ENCODE peak calls at places on chromosomes 6 and 20, in seven cellular contexts. One of them, this sample, is unnamed.

GRCh38 chr6:164286021-164286420 is 871.5 kb downstream of the QKI start:
- DNase-seq in lower leg skin: no peak
- DNase-seq in H9: no peak
- DNase-seq in foreskin fibroblast: no peak
- DNase-seq in astrocyte of the spinal cord: peak; percentile 40
- DNase-seq in osteocyte: no peak
- DNase-seq in upper lobe of right lung: no peak
- DNase-seq in this sample: no peak

GRCh38 chr6:32668226-32668747 is 1.8 kb upstream of the HLA-DQB1 start:
- DNase-seq in upper lobe of right lung: peak; percentile 47
- DNase-seq in lower leg skin: no peak
- DNase-seq in foreskin fibroblast: no peak
- DNase-seq in osteocyte: no peak
- DNase-seq in H9: peak; percentile 54
- DNase-seq in astrocyte of the spinal cord: no peak
- DNase-seq in this sample: no peak

GRCh38 chr6:26115226-26115625 is 28.0 kb downstream of the HFE start:
- DNase-seq in lower leg skin: no peak
- DNase-seq in osteocyte: no peak
- DNase-seq in upper lobe of right lung: no peak
- DNase-seq in foreskin fibroblast: no peak
- DNase-seq in astrocyte of the spinal cord: no peak
- DNase-seq in H9: no peak
- DNase-seq in this sample: no peak

GRCh38 chr20:47558699-47559098 is 57.0 kb downstream of the NCOA3 start:
- DNase-seq in H9: no peak
- DNase-seq in astrocyte of the spinal cord: no peak
- DNase-seq in upper lobe of right lung: no peak
- DNase-seq in lower leg skin: no peak
- DNase-seq in foreskin fibroblast: no peak
- DNase-seq in osteocyte: no peak
- DNase-seq in this sample: no peak

GRCh38 chr6:96942676-96943075 is 18.1 kb downstream of the KLHL32 start:
- DNase-seq in osteocyte: no peak
- DNase-seq in astrocyte of the spinal cord: no peak
- DNase-seq in upper lobe of right lung: no peak
- DNase-seq in foreskin fibroblast: no peak
- DNase-seq in H9: no peak
- DNase-seq in lower leg skin: no peak
- DNase-seq in this sample: no peak

GRCh38 chr6:25893778-25894177 is 19.7 kb upstream of the SLC17A3 start:
- DNase-seq in osteocyte: no peak
- DNase-seq in foreskin fibroblast: no peak
- DNase-seq in upper lobe of right lung: no peak
- DNase-seq in H9: no peak
- DNase-seq in lower leg skin: no peak
- DNase-seq in astrocyte of the spinal cord: no peak
- DNase-seq in this sample: no peak

GRCh38 chr6:156890627-156891300 is 113.6 kb downstream of the ARID1B start:
- DNase-seq in foreskin fibroblast: no peak
- DNase-seq in upper lobe of right lung: no peak
- DNase-seq in lower leg skin: no peak
- DNase-seq in astrocyte of the spinal cord: no peak
- DNase-seq in H9: no peak
- DNase-seq in osteocyte: no peak
- DNase-seq in this sample: no peak

GRCh38 chr20:32289661-32290431 is 12.4 kb downstream of the KIF3B start:
- DNase-seq in foreskin fibroblast: no peak
- DNase-seq in H9: no peak
- DNase-seq in upper lobe of right lung: no peak
- DNase-seq in osteocyte: no peak
- DNase-seq in astrocyte of the spinal cord: no peak
- DNase-seq in lower leg skin: no peak
- DNase-seq in this sample: no peak

GRCh38 chr6:43803783-43804549 is 34.0 kb downstream of the VEGFA start:
- DNase-seq in upper lobe of right lung: no peak
- DNase-seq in osteocyte: no peak
- DNase-seq in H9: no peak
- DNase-seq in foreskin fibroblast: peak; percentile 24
- DNase-seq in astrocyte of the spinal cord: no peak
- DNase-seq in lower leg skin: no peak
- DNase-seq in this sample: no peak

GRCh38 chr6:9948600-9949138 is 466.2 kb downstream of the TFAP2A start:
- DNase-seq in lower leg skin: no peak
- DNase-seq in osteocyte: no peak
- DNase-seq in astrocyte of the spinal cord: no peak
- DNase-seq in upper lobe of right lung: no peak
- DNase-seq in foreskin fibroblast: no peak
- DNase-seq in H9: no peak
- DNase-seq in this sample: no peak

GRCh38 chr6:81689580-81689979 is 62.9 kb downstream of the TENT5A start:
- DNase-seq in astrocyte of the spinal cord: no peak
- DNase-seq in upper lobe of right lung: no peak
- DNase-seq in foreskin fibroblast: no peak
- DNase-seq in osteocyte: no peak
- DNase-seq in lower leg skin: no peak
- DNase-seq in H9: no peak
- DNase-seq in this sample: no peak

GRCh38 chr6:74356385-74356784 is 660.4 kb downstream of the CD109 start:
- DNase-seq in astrocyte of the spinal cord: no peak
- DNase-seq in lower leg skin: no peak
- DNase-seq in H9: no peak
- DNase-seq in osteocyte: no peak
- DNase-seq in upper lobe of right lung: no peak
- DNase-seq in foreskin fibroblast: peak; percentile 58
- DNase-seq in this sample: no peak

GRCh38 chr6:100300221-100300736 is 164.4 kb downstream of the SIM1 start:
- DNase-seq in astrocyte of the spinal cord: peak; percentile 94
- DNase-seq in foreskin fibroblast: peak; percentile 96
- DNase-seq in upper lobe of right lung: no peak
- DNase-seq in osteocyte: no peak
- DNase-seq in lower leg skin: no peak
- DNase-seq in H9: no peak
- DNase-seq in this sample: no peak

GRCh38 chr6:13302751-13303667 is 25.3 kb downstream of the TBC1D7 start:
- DNase-seq in upper lobe of right lung: peak; percentile 75
- DNase-seq in lower leg skin: peak; percentile 93
- DNase-seq in astrocyte of the spinal cord: peak; percentile 90
- DNase-seq in osteocyte: peak; percentile 59
- DNase-seq in foreskin fibroblast: peak; percentile 98
- DNase-seq in H9: no peak
- DNase-seq in this sample: no peak

GRCh38 chr6:3250278-3250677 is 8.5 kb upstream of the PSMG4 start:
- DNase-seq in H9: no peak
- DNase-seq in osteocyte: no peak
- DNase-seq in foreskin fibroblast: no peak
- DNase-seq in lower leg skin: no peak
- DNase-seq in upper lobe of right lung: no peak
- DNase-seq in astrocyte of the spinal cord: no peak
- DNase-seq in this sample: no peak

GRCh38 chr6:31897612-31898199 is at the start of gene EHMT2:
- DNase-seq in astrocyte of the spinal cord: peak; percentile 81
- DNase-seq in osteocyte: peak; percentile 91
- DNase-seq in upper lobe of right lung: peak; percentile 93
- DNase-seq in H9: peak; percentile 86
- DNase-seq in foreskin fibroblast: peak; percentile 75
- DNase-seq in lower leg skin: peak; percentile 96
- DNase-seq in this sample: peak; percentile 88

GRCh38 chr6:4577406-4577805 is 198.8 kb upstream of the CDYL start:
- DNase-seq in foreskin fibroblast: peak; percentile 65
- DNase-seq in upper lobe of right lung: no peak
- DNase-seq in H9: no peak
- DNase-seq in lower leg skin: peak; percentile 26
- DNase-seq in astrocyte of the spinal cord: peak; percentile 94
- DNase-seq in osteocyte: peak; percentile 11
- DNase-seq in this sample: no peak

DNA sequence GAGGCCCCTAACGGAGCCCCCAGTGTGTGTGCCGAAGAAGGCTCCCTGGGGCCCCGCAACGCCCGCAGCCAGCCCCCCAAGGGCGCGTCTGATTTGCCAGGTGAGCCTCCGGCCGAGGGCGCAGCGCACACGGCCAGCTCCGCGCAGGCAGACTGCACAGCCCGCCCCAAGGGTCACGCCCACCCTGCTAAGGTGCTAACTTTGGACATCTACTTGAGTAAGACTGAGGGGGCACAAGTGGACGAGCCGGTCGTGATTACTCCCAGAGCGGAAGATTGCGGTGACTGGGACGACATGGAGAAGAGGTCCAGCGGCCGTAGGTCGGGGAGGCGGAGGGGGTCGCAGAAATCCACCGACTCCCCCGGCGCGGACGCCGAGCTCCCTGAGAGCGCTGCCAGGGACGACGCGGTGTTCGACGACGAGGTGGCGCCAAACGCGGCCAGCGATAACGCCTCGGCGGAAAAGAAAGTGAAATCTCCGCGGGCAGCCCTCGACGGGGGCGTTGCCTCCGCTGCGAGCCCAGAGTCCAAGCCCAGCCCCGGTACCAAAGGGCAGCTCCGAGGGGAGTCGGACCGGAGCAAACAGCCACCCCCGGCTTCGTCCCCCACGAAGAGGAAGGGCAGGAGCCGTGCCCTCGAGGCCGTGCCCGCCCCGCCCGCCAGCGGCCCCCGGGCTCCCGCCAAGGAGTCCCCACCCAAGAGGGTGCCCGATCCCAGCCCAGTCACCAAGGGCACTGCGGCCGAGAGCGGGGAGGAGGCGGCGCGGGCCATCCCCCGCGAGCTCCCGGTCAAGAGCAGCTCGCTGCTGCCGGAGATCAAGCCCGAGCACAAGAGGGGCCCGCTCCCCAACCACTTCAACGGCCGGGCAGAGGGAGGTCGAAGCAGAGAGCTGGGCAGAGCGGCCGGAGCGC is 117.0 kb downstream of the RTN4IP1 start:
- DNase-seq in lower leg skin: peak; percentile 94
- DNase-seq in H9: peak; percentile 55
- DNase-seq in foreskin fibroblast: no peak
- DNase-seq in osteocyte: no peak
- DNase-seq in upper lobe of right lung: peak; percentile 94
- DNase-seq in astrocyte of the spinal cord: peak; percentile 61
- DNase-seq in this sample: no peak
- TF ChIP-seq CTCF in lower leg skin: no peak
- TF ChIP-seq CTCF in H9: peak; percentile 34
- TF ChIP-seq CTCF in foreskin fibroblast: peak; percentile 13
- TF ChIP-seq CTCF in osteocyte: peak; percentile 38
- TF ChIP-seq CTCF in upper lobe of right lung: peak; percentile 32
- TF ChIP-seq CTCF in astrocyte of the spinal cord: peak; percentile 31
- TF ChIP-seq CTCF in this sample: no peak

DNA sequence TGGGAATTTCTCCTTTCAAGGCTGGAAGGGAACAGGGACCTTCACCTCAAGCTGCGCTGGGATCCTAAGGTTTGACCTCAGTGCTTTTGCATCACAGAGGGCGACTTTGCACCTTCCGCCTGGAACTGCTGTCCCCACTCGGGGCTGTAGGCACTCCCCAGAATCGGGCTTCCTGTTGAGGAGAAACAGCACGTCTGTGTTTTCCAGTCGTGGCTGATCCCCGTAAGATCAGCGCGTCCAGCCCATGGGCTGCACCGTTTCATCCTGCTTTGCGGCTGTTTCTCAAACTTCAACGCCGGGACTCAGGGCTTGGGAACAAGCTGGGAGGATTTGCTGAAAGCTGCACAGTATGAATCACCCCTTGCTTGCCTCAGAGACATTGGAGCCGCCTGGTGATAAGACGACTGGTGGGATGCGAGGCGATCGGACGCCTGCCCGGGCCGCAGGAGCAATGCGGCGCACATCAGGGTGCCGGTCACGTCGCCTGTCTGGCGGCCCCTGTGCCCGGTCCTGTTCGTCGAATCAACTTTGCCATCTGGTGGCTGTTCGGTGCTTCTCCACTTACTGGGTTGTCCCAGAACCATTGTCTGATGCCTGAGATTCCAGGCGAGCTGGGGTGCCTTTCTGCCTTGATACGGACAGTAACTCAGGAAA is 53.6 kb upstream of the FRMD1 start:
- DNase-seq in foreskin fibroblast: peak; percentile 60
- DNase-seq in astrocyte of the spinal cord: peak; percentile 63
- DNase-seq in upper lobe of right lung: no peak
- DNase-seq in H9: peak; percentile 85
- DNase-seq in osteocyte: peak; percentile 80
- DNase-seq in lower leg skin: peak; percentile 84
- DNase-seq in this sample: peak; percentile 68
- TF ChIP-seq CTCF in foreskin fibroblast: no peak
- TF ChIP-seq CTCF in astrocyte of the spinal cord: peak; percentile 52
- TF ChIP-seq CTCF in upper lobe of right lung: peak; percentile 50
- TF ChIP-seq CTCF in H9: peak; percentile 73
- TF ChIP-seq CTCF in osteocyte: peak; percentile 66
- TF ChIP-seq CTCF in lower leg skin: no peak
- TF ChIP-seq CTCF in this sample: peak; percentile 75

DNA sequence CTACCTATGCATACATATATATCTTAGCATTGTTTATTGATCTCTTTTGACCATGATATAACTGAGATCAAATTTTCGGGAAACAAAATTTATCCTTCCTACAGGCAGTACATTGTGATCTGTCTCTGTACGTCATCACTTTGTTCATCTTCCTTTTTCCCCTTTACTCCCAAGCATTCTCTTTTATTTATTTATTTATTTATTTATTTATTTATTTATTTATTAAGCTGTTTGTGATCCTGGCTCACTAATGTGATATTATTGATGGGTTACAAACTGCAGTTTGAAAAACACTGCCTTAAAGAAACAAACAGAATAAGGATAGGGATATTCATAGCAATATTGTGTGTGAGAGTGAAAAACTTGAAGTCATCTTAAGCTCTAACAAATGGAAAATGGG is 51.2 kb downstream of the MACROD2 start:
- DNase-seq in osteocyte: no peak
- DNase-seq in upper lobe of right lung: no peak
- DNase-seq in astrocyte of the spinal cord: no peak
- DNase-seq in H9: no peak
- DNase-seq in lower leg skin: no peak
- DNase-seq in foreskin fibroblast: no peak
- DNase-seq in this sample: no peak
- TF ChIP-seq CTCF in osteocyte: no peak
- TF ChIP-seq CTCF in upper lobe of right lung: no peak
- TF ChIP-seq CTCF in astrocyte of the spinal cord: no peak
- TF ChIP-seq CTCF in H9: no peak
- TF ChIP-seq CTCF in lower leg skin: no peak
- TF ChIP-seq CTCF in foreskin fibroblast: no peak
- TF ChIP-seq CTCF in this sample: no peak

GRCh38 chr20:42193119-42193518 is 574.9 kb upstream of the CHD6 start:
- DNase-seq in lower leg skin: no peak
- DNase-seq in osteocyte: no peak
- DNase-seq in H9: no peak
- DNase-seq in astrocyte of the spinal cord: no peak
- DNase-seq in upper lobe of right lung: no peak
- DNase-seq in foreskin fibroblast: no peak
- DNase-seq in this sample: no peak

GRCh38 chr20:42190084-42190483 is 571.9 kb upstream of the CHD6 start:
- DNase-seq in upper lobe of right lung: no peak
- DNase-seq in astrocyte of the spinal cord: no peak
- DNase-seq in foreskin fibroblast: no peak
- DNase-seq in H9: no peak
- DNase-seq in osteocyte: no peak
- DNase-seq in lower leg skin: no peak
- DNase-seq in this sample: no peak

GRCh38 chr20:42192321-42192720 is 574.1 kb upstream of the CHD6 start:
- DNase-seq in astrocyte of the spinal cord: no peak
- DNase-seq in upper lobe of right lung: no peak
- DNase-seq in osteocyte: no peak
- DNase-seq in lower leg skin: no peak
- DNase-seq in foreskin fibroblast: no peak
- DNase-seq in H9: no peak
- DNase-seq in this sample: no peak

GRCh38 chr20:42186337-42186736 is 568.2 kb upstream of the CHD6 start:
- DNase-seq in osteocyte: no peak
- DNase-seq in foreskin fibroblast: no peak
- DNase-seq in lower leg skin: no peak
- DNase-seq in H9: no peak
- DNase-seq in astrocyte of the spinal cord: no peak
- DNase-seq in upper lobe of right lung: no peak
- DNase-seq in this sample: no peak

GRCh38 chr20:42191140-42191860 is 573.1 kb upstream of the CHD6 start:
- DNase-seq in upper lobe of right lung: no peak
- DNase-seq in H9: peak; percentile 43
- DNase-seq in foreskin fibroblast: no peak
- DNase-seq in astrocyte of the spinal cord: no peak
- DNase-seq in osteocyte: no peak
- DNase-seq in lower leg skin: no peak
- DNase-seq in this sample: no peak
- TF ChIP-seq CTCF in upper lobe of right lung: no peak
- TF ChIP-seq CTCF in H9: peak; percentile 57
- TF ChIP-seq CTCF in foreskin fibroblast: no peak
- TF ChIP-seq CTCF in astrocyte of the spinal cord: no peak
- TF ChIP-seq CTCF in osteocyte: no peak
- TF ChIP-seq CTCF in lower leg skin: no peak
- TF ChIP-seq CTCF in this sample: no peak

This sample was measured in type B pancreatic cell.